ENCODE peak calls at places on chromosomes 1 and 21, in nine cellular contexts. One of them, this sample, is unnamed.

GRCh38 chr1:99645699-99646531 is at the start of gene PALMD:
- DNase-seq in CD8-positive, alpha-beta T cell: no peak
- DNase-seq in HepG2: peak; percentile 61
- DNase-seq in Peyer's patch: no peak
- DNase-seq in Caco-2: peak; percentile 3
- DNase-seq in heart left ventricle: peak; percentile 68
- DNase-seq in lung: no peak
- DNase-seq in ovary: peak; percentile 45
- DNase-seq in cardiac muscle cell: no peak
- DNase-seq in this sample: peak; percentile 57

GRCh38 chr21:44415073-44416025 is 40.0 kb upstream of the LRRC3 start:
- DNase-seq in CD8-positive, alpha-beta T cell: no peak
- DNase-seq in HepG2: no peak
- DNase-seq in Peyer's patch: peak; percentile 19
- DNase-seq in Caco-2: no peak
- DNase-seq in heart left ventricle: no peak
- DNase-seq in lung: no peak
- DNase-seq in ovary: no peak
- DNase-seq in cardiac muscle cell: no peak
- DNase-seq in this sample: no peak

GRCh38 chr1:36306210-36306901 is at the start of gene SH3D21:
- DNase-seq in CD8-positive, alpha-beta T cell: no peak
- DNase-seq in HepG2: peak; percentile 67
- DNase-seq in Peyer's patch: peak; percentile 87
- DNase-seq in Caco-2: peak; percentile 84
- DNase-seq in heart left ventricle: peak; percentile 76
- DNase-seq in lung: peak; percentile 61
- DNase-seq in ovary: peak; percentile 53
- DNase-seq in cardiac muscle cell: peak; percentile 33
- DNase-seq in this sample: peak; percentile 68

GRCh38 chr1:119865607-119866006 is 30.7 kb downstream of the ADAM30 start:
- DNase-seq in CD8-positive, alpha-beta T cell: no peak
- DNase-seq in HepG2: no peak
- DNase-seq in Peyer's patch: no peak
- DNase-seq in Caco-2: no peak
- DNase-seq in heart left ventricle: no peak
- DNase-seq in lung: no peak
- DNase-seq in ovary: no peak
- DNase-seq in cardiac muscle cell: peak; percentile 33
- DNase-seq in this sample: no peak

GRCh38 chr1:8463144-8463927 is 145.4 kb downstream of the SLC45A1 start:
- DNase-seq in CD8-positive, alpha-beta T cell: no peak
- DNase-seq in HepG2: peak; percentile 60
- DNase-seq in Peyer's patch: no peak
- DNase-seq in Caco-2: no peak
- DNase-seq in heart left ventricle: no peak
- DNase-seq in lung: no peak
- DNase-seq in ovary: peak; percentile 49
- DNase-seq in cardiac muscle cell: peak; percentile 88
- DNase-seq in this sample: peak; percentile 61

GRCh38 chr1:86933562-86934377 is 19.3 kb downstream of the HS2ST1 start:
- DNase-seq in CD8-positive, alpha-beta T cell: no peak
- DNase-seq in HepG2: peak; percentile 52
- DNase-seq in Peyer's patch: no peak
- DNase-seq in Caco-2: peak; percentile 14
- DNase-seq in heart left ventricle: no peak
- DNase-seq in lung: no peak
- DNase-seq in ovary: no peak
- DNase-seq in cardiac muscle cell: peak; percentile 21
- DNase-seq in this sample: no peak

GRCh38 chr1:202202500-202203168 is 9.0 kb downstream of the LGR6 start:
- DNase-seq in CD8-positive, alpha-beta T cell: no peak
- DNase-seq in HepG2: no peak
- DNase-seq in Peyer's patch: no peak
- DNase-seq in Caco-2: no peak
- DNase-seq in heart left ventricle: no peak
- DNase-seq in lung: no peak
- DNase-seq in ovary: no peak
- DNase-seq in cardiac muscle cell: no peak
- DNase-seq in this sample: no peak

GRCh38 chr1:232474821-232475220 is 155.1 kb downstream of the SIPA1L2 start:
- DNase-seq in CD8-positive, alpha-beta T cell: no peak
- DNase-seq in HepG2: no peak
- DNase-seq in Peyer's patch: no peak
- DNase-seq in Caco-2: no peak
- DNase-seq in heart left ventricle: no peak
- DNase-seq in lung: no peak
- DNase-seq in ovary: no peak
- DNase-seq in cardiac muscle cell: no peak
- DNase-seq in this sample: no peak

GRCh38 chr1:29469457-29469856 is 233.1 kb downstream of the PTPRU start:
- DNase-seq in CD8-positive, alpha-beta T cell: no peak
- DNase-seq in HepG2: peak; percentile 37
- DNase-seq in Peyer's patch: no peak
- DNase-seq in Caco-2: no peak
- DNase-seq in heart left ventricle: no peak
- DNase-seq in lung: no peak
- DNase-seq in ovary: peak; percentile 40
- DNase-seq in cardiac muscle cell: peak; percentile 14
- DNase-seq in this sample: peak; percentile 18

GRCh38 chr1:17653728-17654351 is 101.3 kb upstream of the ACTL8 start:
- DNase-seq in CD8-positive, alpha-beta T cell: no peak
- DNase-seq in HepG2: no peak
- DNase-seq in Peyer's patch: peak; percentile 54
- DNase-seq in Caco-2: peak; percentile 56
- DNase-seq in heart left ventricle: no peak
- DNase-seq in lung: no peak
- DNase-seq in ovary: peak; percentile 36
- DNase-seq in cardiac muscle cell: peak; percentile 64
- DNase-seq in this sample: peak; percentile 64

GRCh38 chr1:158120254-158120653 is 60.4 kb upstream of the CD1D start:
- DNase-seq in CD8-positive, alpha-beta T cell: no peak
- DNase-seq in HepG2: no peak
- DNase-seq in Peyer's patch: no peak
- DNase-seq in Caco-2: no peak
- DNase-seq in heart left ventricle: no peak
- DNase-seq in lung: no peak
- DNase-seq in ovary: no peak
- DNase-seq in cardiac muscle cell: no peak
- DNase-seq in this sample: no peak

GRCh38 chr1:101282314-101283087 is 45.7 kb downstream of the S1PR1 start:
- DNase-seq in CD8-positive, alpha-beta T cell: no peak
- DNase-seq in HepG2: no peak
- DNase-seq in Peyer's patch: no peak
- DNase-seq in Caco-2: no peak
- DNase-seq in heart left ventricle: no peak
- DNase-seq in lung: no peak
- DNase-seq in ovary: no peak
- DNase-seq in cardiac muscle cell: peak; percentile 66
- DNase-seq in this sample: no peak

GRCh38 chr1:3905266-3905952 is 5.3 kb upstream of the C1orf174 start:
- DNase-seq in CD8-positive, alpha-beta T cell: no peak
- DNase-seq in HepG2: no peak
- DNase-seq in Peyer's patch: no peak
- DNase-seq in Caco-2: no peak
- DNase-seq in heart left ventricle: no peak
- DNase-seq in lung: no peak
- DNase-seq in ovary: no peak
- DNase-seq in cardiac muscle cell: no peak
- DNase-seq in this sample: no peak

GRCh38 chr1:153842006-153842471 is 66.8 kb downstream of the SLC27A3 start:
- DNase-seq in CD8-positive, alpha-beta T cell: no peak
- DNase-seq in HepG2: no peak
- DNase-seq in Peyer's patch: no peak
- DNase-seq in Caco-2: no peak
- DNase-seq in heart left ventricle: no peak
- DNase-seq in lung: no peak
- DNase-seq in ovary: no peak
- DNase-seq in cardiac muscle cell: no peak
- DNase-seq in this sample: no peak

GRCh38 chr1:153845158-153845557 is 70.0 kb downstream of the SLC27A3 start:
- DNase-seq in CD8-positive, alpha-beta T cell: no peak
- DNase-seq in HepG2: no peak
- DNase-seq in Peyer's patch: no peak
- DNase-seq in Caco-2: no peak
- DNase-seq in heart left ventricle: no peak
- DNase-seq in lung: no peak
- DNase-seq in ovary: no peak
- DNase-seq in cardiac muscle cell: no peak
- DNase-seq in this sample: no peak

DNA sequence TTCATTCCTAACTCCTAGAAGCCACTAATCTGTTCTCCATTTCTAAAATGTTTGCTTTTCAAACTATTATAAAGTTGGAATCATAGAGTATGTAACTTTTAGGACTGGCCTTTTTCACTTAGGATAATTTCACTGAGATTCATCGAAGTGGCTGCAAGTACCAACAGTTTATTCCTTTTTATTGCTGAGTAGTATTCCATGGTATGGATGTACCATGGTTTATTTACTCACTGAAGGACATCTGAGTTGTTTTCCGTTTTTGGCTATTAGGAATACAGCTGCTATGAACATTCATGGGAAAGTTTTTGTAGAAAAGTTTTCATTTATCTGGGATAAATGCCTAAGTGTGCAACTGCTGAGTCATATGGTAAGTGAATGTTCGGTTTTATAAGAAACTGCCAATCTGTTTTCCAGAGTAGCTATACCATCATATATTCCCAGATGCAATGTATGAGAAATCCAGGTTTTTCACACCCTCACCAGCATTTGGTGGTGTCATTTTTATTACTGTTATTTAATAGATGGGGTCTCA is 66.3 kb downstream of the SLC27A3 start:
- DNase-seq in CD8-positive, alpha-beta T cell: no peak
- DNase-seq in HepG2: no peak
- DNase-seq in Peyer's patch: no peak
- DNase-seq in Caco-2: no peak
- DNase-seq in heart left ventricle: no peak
- DNase-seq in lung: no peak
- DNase-seq in ovary: no peak
- DNase-seq in cardiac muscle cell: peak; percentile 24
- DNase-seq in this sample: no peak
- H3K4me1 ChIP-seq in CD8-positive, alpha-beta T cell: no peaks in the 10 kb centered on the region
- H3K4me1 ChIP-seq in HepG2: peaks cover 6% of the 10 kb centered on the region
- H3K4me1 ChIP-seq in Peyer's patch: no peaks in the 10 kb centered on the region
- H3K4me1 ChIP-seq in Caco-2: no peaks in the 10 kb centered on the region
- H3K4me1 ChIP-seq in heart left ventricle: peaks cover 11% of the 10 kb centered on the region
- H3K4me1 ChIP-seq in lung: no peaks in the 10 kb centered on the region
- H3K4me1 ChIP-seq in ovary: no peaks in the 10 kb centered on the region
- H3K4me1 ChIP-seq in cardiac muscle cell: no peaks in the 10 kb centered on the region
- H3K4me1 ChIP-seq in this sample: no peaks in the 10 kb centered on the region

DNA sequence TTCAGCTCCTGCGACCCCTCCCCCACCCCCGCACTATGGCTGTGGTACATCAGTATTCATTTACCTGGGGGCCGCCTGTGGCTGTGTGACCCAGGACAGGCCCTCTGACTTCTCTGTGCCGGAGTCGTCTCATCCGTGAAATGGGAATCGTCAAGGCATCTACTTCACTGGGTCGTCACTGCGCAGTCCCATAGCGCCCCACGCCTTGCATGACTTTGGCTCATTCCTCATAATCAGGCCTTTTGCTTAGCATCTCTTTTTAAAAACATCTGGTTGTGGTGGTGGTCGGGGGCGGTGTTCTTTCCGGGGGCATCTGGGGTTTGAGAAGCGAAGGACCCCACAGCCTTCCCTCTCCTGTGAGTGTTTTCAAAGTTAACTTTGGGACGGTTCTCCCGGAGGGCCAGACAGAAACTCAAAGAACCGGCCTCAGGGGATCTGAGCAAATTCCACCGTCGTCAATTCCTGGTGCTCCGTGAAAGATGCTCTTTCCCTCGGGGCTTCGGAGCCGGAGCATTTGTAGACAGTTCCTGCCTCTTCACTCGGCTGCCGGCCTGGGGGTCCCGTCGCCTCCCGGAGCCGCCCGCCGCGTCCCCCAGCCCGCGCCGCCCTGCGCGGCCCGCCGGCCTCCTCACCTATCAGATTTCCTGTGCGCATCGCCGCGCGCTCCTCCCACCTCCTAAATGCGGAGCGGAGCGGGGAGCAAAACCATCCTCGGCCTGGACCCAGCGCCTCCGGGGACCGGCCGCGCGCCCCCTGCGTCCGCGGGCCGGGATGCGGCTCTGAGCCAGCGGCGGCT is at the start of gene B3GALT5:
- DNase-seq in CD8-positive, alpha-beta T cell: no peak
- DNase-seq in HepG2: no peak
- DNase-seq in Peyer's patch: no peak
- DNase-seq in Caco-2: peak; percentile 49
- DNase-seq in heart left ventricle: no peak
- DNase-seq in lung: no peak
- DNase-seq in ovary: no peak
- DNase-seq in cardiac muscle cell: no peak
- DNase-seq in this sample: peak; percentile 24
- TF ChIP-seq CTCF in CD8-positive, alpha-beta T cell: no peak
- TF ChIP-seq CTCF in HepG2: no peak
- TF ChIP-seq CTCF in Peyer's patch: no peak
- TF ChIP-seq CTCF in Caco-2: no peak
- TF ChIP-seq CTCF in heart left ventricle: no peak
- TF ChIP-seq CTCF in lung: no peak
- TF ChIP-seq CTCF in ovary: no peak
- TF ChIP-seq CTCF in cardiac muscle cell: no peak
- TF ChIP-seq CTCF in this sample: no peak

DNA sequence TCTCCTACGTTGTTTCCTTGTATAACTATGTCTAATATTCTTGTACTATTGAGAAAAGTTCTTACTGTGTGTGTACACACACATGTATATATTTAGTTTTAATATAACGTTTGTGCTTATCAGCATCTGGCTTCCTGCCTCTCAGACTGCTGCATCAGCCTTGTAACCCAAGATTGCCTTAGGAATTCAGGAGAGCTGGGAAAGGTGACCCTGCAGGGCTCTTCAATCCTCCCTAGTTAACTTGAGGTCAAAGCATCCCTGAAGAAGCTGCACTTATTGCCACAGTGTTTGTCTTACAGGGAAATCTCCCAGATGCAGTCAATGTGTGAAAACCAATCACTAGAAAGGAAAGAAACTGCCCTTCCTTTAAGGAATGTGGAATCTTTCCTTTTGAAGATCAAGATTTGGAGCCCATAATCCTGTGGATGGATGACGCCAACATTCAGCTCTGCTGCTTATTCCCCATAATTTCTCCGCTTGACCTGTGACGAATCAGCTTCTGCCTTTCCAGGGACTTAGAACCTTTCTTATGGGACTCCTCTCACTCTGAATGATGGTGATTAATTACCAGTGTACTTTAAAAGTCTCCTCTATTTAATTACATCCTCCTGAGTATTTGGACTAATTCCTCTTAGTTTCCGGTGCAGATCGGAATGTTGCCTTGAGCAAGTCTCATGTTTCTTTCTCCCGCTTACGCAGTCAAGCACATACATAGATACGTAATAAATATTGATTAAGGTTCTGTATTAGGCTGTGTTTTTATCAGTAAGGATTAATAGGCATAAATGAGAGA is 14.4 kb downstream of the ADAMTS5 start:
- DNase-seq in CD8-positive, alpha-beta T cell: no peak
- DNase-seq in HepG2: no peak
- DNase-seq in Peyer's patch: no peak
- DNase-seq in Caco-2: no peak
- DNase-seq in heart left ventricle: no peak
- DNase-seq in lung: no peak
- DNase-seq in ovary: no peak
- DNase-seq in cardiac muscle cell: no peak
- DNase-seq in this sample: no peak
- H3K27me3 ChIP-seq in CD8-positive, alpha-beta T cell: no peaks in the 10 kb centered on the region
- H3K27me3 ChIP-seq in HepG2: no peaks in the 10 kb centered on the region
- H3K27me3 ChIP-seq in Peyer's patch: no peaks in the 10 kb centered on the region
- H3K27me3 ChIP-seq in Caco-2: no peaks in the 10 kb centered on the region
- H3K27me3 ChIP-seq in heart left ventricle: no peaks in the 10 kb centered on the region
- H3K27me3 ChIP-seq in lung: no peaks in the 10 kb centered on the region
- H3K27me3 ChIP-seq in ovary: no peaks in the 10 kb centered on the region
- H3K27me3 ChIP-seq in cardiac muscle cell: no peaks in the 10 kb centered on the region
- H3K27me3 ChIP-seq in this sample: no peaks in the 10 kb centered on the region

GRCh38 chr1:221701570-221702186 is 40.2 kb downstream of the DUSP10 start:
- DNase-seq in CD8-positive, alpha-beta T cell: no peak
- DNase-seq in HepG2: no peak
- DNase-seq in Peyer's patch: no peak
- DNase-seq in Caco-2: no peak
- DNase-seq in heart left ventricle: no peak
- DNase-seq in lung: no peak
- DNase-seq in ovary: no peak
- DNase-seq in cardiac muscle cell: no peak
- DNase-seq in this sample: no peak
- H3K4me1 ChIP-seq in CD8-positive, alpha-beta T cell: no peaks in the 10 kb centered on the region
- H3K4me1 ChIP-seq in HepG2: peaks cover 9% of the 10 kb centered on the region
- H3K4me1 ChIP-seq in Peyer's patch: no peaks in the 10 kb centered on the region
- H3K4me1 ChIP-seq in Caco-2: no peaks in the 10 kb centered on the region
- H3K4me1 ChIP-seq in heart left ventricle: no peaks in the 10 kb centered on the region
- H3K4me1 ChIP-seq in lung: peaks cover 2% of the 10 kb centered on the region
- H3K4me1 ChIP-seq in ovary: no peaks in the 10 kb centered on the region
- H3K4me1 ChIP-seq in cardiac muscle cell: no peaks in the 10 kb centered on the region
- H3K4me1 ChIP-seq in this sample: no peaks in the 10 kb centered on the region